ENCODE peak calls at places on chromosomes 11 and 22, in five cellular contexts. B is endothelial cell of umbilical vein, E is endodermal cell, X is thoracic aorta, K is left lung. S is an unnamed sample. For H3K4me1, the result is how much of the 10 kb centered on the place peaks cover.

GRCh38 chr11:22732588-22732987 is 66.2 kb downstream of the GAS2 start:
- DNase-seq in K (no peak), B (no peak), E (no peak), X (no peak), S (no peak)

GRCh38 chr22:17303840-17304779 is 65.2 kb upstream of the CECR2 start:
- DNase-seq in E (no peak), K (no peak), X (no peak), B (no peak), S (no peak)

GRCh38 chr22:18068381-18068988 is 9.3 kb upstream of the PEX26 start:
- DNase-seq in E (no peak), B (no peak), X (no peak), K (no peak), S (no peak)

GRCh38 chr11:2996976-2997375 is 4.8 kb upstream of the NAP1L4 start:
- DNase-seq in E (no peak), X (no peak), K (no peak), B (no peak), S (no peak)

GRCh38 chr22:39427751-39428596 is 28.4 kb downstream of the TAB1 start:
- DNase-seq in K (no peak), E (no peak), X (no peak), B (no peak), S (no peak)

GRCh38 chr22:37095113-37095512 is 14.4 kb downstream of the TMPRSS6 start:
- DNase-seq in K (no peak), B (no peak), X (no peak), E (no peak), S (no peak)

GRCh38 chr22:27668828-27669797 is 132.4 kb downstream of the MN1 start:
- DNase-seq in K (peak), E (peak), B (peak), X (no peak), S (peak)

GRCh38 chr11:369336-370018 is at the start of gene B4GALNT4:
- DNase-seq in X (no peak), K (no peak), B (no peak), E (peak), S (peak)

GRCh38 chr11:72812968-72813739 is 1.1 kb upstream of the ATG16L2 start:
- DNase-seq in B (peak), X (no peak), E (peak), K (peak), S (no peak)

GRCh38 chr11:86069408-86070086 is 663 bp upstream of the PICALM start:
- DNase-seq in X (peak), B (peak), K (peak), E (peak), S (peak)

GRCh38 chr11:43404406-43404805 is 45.7 kb downstream of the TTC17 start:
- DNase-seq in K (no peak), B (no peak), E (no peak), X (no peak), S (no peak)

GRCh38 chr22:47328550-47329243 is 566.2 kb downstream of the TBC1D22A start:
- DNase-seq in X (no peak), B (peak), E (no peak), K (peak), S (no peak)

GRCh38 chr11:126153999-126154398 is 57.5 kb downstream of the RPUSD4 start:
- DNase-seq in K (no peak), E (no peak), X (no peak), B (peak), S (no peak)

GRCh38 chr22:25475554-25476022 is 88.9 kb upstream of the GRK3 start:
- DNase-seq in K (peak), X (no peak), B (peak), E (no peak), S (no peak)

GRCh38 chr11:71144010-71144409 is 108.4 kb downstream of the SHANK2 start:
- DNase-seq in B (no peak), E (no peak), K (no peak), X (no peak), S (no peak)

GRCh38 chr11:118236170-118236569 is 11.4 kb upstream of the JAML start:
- DNase-seq in B (no peak), X (no peak), K (no peak), E (no peak), S (no peak)

GRCh38 chr11:975824-976223 is 50.2 kb downstream of the AP2A2 start:
- DNase-seq in E (peak), K (no peak), X (no peak), B (peak), S (no peak)

GRCh38 chr22:20247010-20247505 is 21.1 kb downstream of the RTN4R start:
- DNase-seq in B (no peak), K (no peak), X (no peak), E (no peak), S (no peak)

GRCh38 chr22:31286360-31287255 is 5.7 kb downstream of the PIK3IP1 start:
- DNase-seq in B (no peak), K (peak), X (no peak), E (no peak), S (no peak)

GRCh38 chr11:76047231-76047630 is 159.1 kb downstream of the WNT11 start:
- DNase-seq in X (no peak), E (no peak), B (peak), K (no peak), S (no peak)

GRCh38 chr11:124882339-124883071 is 15.2 kb downstream of the ROBO4 start:
- DNase-seq in X (no peak), K (no peak), B (peak), E (peak), S (no peak)

DNA sequence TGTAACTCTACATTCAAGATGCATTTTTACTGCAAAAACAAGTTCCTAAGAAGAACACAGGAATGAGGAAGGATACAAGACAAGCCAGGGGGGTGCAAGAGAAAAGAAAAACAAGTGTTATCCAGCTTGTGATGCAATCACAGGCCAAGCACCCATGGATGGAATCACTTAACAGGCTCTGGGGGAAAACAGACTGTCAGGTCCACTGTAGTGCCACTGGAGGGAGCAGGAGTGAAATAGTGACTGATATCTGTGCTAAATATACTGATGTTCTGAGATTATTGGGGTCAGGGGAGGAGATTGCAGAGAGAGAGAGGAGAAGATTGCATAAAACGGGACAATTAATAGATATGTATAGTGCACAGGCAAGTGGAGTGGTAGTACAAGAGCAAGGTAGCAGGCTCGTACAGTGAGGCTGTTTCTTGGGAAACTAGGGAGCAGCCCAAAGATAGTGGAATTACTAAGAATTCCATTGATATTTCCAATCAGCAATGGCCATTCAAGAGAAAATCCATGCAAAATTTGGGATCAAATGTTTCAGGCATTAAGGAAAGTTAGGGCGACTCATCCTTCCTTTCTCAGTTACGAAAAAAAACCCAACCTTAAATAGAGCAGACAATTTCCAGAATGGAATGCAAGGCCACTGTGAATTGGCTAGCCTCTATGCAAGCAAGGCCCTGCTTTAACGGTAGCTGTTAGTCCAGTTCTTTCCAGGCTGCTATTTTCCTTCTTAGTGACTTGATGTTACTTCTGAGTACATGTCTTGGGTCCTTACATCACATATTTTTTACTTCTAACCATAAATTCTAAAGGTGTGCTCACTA is 52.2 kb upstream of the CEP126 start:
- DNase-seq in E (peak), B (peak), X (no peak), K (no peak), S (no peak)
- TF ChIP-seq CTCF in E (peak), B (peak), X (no peak), K (peak), S (peak)

DNA sequence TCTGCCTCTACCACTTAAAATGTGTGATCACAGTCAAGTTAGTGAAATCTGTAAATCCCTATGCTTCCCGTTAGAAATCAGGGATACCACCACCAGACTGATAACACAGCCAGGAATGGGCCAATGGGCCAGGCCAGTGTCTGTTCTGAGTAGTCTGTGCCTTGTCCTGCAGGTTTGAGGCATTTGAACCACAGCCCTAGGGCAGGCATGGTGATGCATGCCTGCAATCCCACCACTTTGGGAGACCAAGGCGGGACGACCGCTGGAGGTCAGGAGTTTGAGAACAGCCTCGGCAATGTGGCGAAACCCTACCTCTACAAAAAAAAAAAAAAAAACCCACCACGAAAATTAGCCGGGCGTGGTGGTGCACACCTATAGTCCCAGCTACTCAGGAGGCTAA is 12.1 kb upstream of the AHNAK start:
- DNase-seq in B (no peak), E (no peak), K (no peak), X (no peak), S (no peak)
- H3K4me1 ChIP-seq in B (half or more), E (under half), K (under half), X (under half), S (half or more)

DNA sequence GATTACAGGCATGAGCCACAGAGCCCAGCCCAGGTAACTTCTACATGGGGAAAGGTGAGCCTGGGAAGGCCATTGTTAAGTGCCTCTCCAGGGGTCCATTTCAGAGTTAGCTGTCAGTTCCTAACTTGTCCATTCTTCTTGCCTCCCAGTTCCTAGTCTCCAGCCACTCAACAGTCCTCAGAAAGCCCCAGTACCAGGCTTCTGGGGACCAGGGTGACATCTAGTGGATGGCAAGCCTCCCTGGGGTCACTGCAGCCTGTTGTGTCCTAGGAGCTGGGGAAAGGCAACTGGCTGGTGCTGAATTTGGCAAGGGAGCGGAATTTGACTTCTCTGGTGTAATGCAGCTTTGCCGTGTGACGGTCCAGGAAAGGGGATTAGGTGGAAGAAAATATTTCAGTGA is 2.1 kb downstream of the LGALS12 start:
- DNase-seq in E (peak), B (no peak), K (no peak), X (no peak), S (no peak)
- TF ChIP-seq CTCF in E (peak), B (peak), K (peak), X (no peak), S (no peak)

GRCh38 chr22:23218053-23218866 is 38.0 kb downstream of the BCR start:
- DNase-seq in K (no peak), B (no peak), X (no peak), E (no peak), S (peak)
- H3K4me1 ChIP-seq in K (half or more), B (half or more), X (half or more), E (under half), S (half or more)

GRCh38 chr11:16216831-16217230 is 139.5 kb downstream of the SOX6 start:
- DNase-seq in B (no peak), E (no peak), X (no peak), K (no peak), S (no peak)
- TF ChIP-seq CTCF in B (no peak), E (no peak), X (no peak), K (no peak), S (no peak)

GRCh38 chr11:48341466-48341865 is 16.7 kb downstream of the OR4C3 start:
- DNase-seq in K (no peak), B (no peak), X (no peak), E (no peak), S (no peak)
- H3K4me1 ChIP-seq in K (under half), B (under half), X (under half), E (under half), S (under half)

DNA sequence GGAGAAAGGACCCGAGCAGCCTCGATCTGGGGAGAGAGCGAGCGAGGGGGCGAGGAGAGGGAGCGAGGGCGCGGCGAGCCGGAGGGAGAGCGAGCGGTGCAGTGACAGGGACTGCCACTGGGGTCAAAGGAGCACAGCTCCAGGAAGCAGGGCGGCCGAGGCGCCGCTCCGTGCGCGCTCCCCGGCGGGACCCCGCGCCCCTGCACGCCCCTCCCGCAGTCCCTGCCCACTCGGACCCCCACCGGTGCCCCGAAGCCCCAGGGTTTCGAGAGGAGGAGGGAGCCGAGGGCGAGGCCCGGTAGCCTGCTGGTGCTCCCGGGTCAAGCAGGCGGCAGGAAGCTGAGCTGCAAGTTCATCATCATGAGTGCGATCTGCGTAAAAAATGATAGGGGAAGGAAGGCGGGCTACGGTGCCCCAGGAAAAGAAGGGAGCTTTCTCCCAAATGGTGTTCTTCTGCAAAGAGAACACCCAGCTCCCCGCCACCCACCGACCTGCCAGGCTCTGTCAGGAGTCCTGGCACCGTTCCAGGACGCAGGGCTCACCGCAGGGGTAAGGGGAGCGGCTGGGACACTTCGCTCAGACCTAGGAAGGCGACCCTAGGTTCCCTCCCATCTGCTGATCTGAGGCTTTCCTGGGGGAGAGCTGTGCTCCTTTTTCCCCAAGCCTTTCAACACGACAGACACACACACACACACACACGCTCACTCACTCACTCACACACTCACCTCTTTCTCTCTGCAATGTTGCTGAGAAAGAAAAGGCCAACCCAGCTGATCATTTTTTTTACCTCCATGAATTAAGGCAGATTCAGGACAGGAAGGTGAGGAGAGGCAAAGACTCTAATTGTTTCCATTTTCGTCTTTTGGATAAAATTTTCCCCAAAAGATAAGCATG is at the start of gene MPPED2:
- DNase-seq in X (no peak), K (no peak), E (peak), B (no peak), S (no peak)
- TF ChIP-seq CTCF in X (peak), K (peak), E (peak), B (no peak), S (peak)

DNA sequence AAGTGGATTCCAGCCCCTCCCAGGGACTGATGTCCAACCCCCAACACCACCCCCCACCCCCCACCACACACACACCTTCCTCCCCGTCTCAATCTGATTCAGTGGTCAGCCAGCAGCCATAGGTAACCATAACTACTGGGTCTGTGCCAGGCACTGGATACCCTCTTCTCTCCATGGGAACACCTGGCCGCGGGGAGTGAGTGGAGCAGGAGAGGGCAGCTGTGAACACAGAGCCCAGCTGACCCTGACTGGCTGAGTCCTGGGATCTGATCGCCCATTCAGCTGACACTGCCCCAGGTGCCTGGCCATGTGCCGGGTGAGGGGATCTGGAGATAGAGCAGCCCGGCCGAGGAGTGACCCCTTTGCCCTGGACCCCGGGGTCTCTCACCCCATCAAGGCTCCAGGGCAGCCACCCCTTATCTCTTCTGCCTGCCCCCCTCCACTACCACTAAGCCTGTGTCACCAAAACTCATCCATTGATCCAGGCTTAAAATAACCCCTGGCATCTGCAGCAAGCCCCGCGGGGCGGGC is 2.6 kb upstream of the SHISA8 start:
- DNase-seq in X (no peak), K (no peak), E (no peak), B (no peak), S (no peak)
- H3K4me1 ChIP-seq in X (under half), K (under half), E (under half), B (under half), S (under half)

S was measured in RWPE2.